ENCODE peak calls at places on chromosomes 11 and 22, in eight cellular contexts. One of them, this sample, is unnamed.

GRCh38 chr11:83241291-83241946 is 44.7 kb downstream of the CCDC90B start:
- DNase-seq in HCT116: peak; percentile 69
- DNase-seq in transverse colon: peak; percentile 52
- DNase-seq in GM12891: no peak
- DNase-seq in tibial nerve: peak; percentile 67
- DNase-seq in A549: peak; percentile 76
- DNase-seq in ovary: peak; percentile 28
- DNase-seq in testis: peak; percentile 80
- DNase-seq in this sample: peak; percentile 63

GRCh38 chr11:1747753-1748466 is 2.5 kb downstream of the IFITM10 start:
- DNase-seq in testis: no peak
- DNase-seq in ovary: no peak
- DNase-seq in HCT116: no peak
- DNase-seq in GM12891: no peak
- DNase-seq in tibial nerve: no peak
- DNase-seq in transverse colon: no peak
- DNase-seq in A549: no peak
- DNase-seq in this sample: no peak

GRCh38 chr11:26583550-26583949 is 11.5 kb upstream of the MUC15 start:
- DNase-seq in A549: peak; percentile 20
- DNase-seq in testis: no peak
- DNase-seq in ovary: no peak
- DNase-seq in GM12891: no peak
- DNase-seq in tibial nerve: no peak
- DNase-seq in transverse colon: no peak
- DNase-seq in HCT116: no peak
- DNase-seq in this sample: no peak

GRCh38 chr22:44202261-44202789 is 21.6 kb downstream of the PARVG start:
- DNase-seq in testis: no peak
- DNase-seq in GM12891: no peak
- DNase-seq in transverse colon: no peak
- DNase-seq in tibial nerve: no peak
- DNase-seq in A549: no peak
- DNase-seq in HCT116: no peak
- DNase-seq in ovary: no peak
- DNase-seq in this sample: no peak

GRCh38 chr11:17224727-17225126 is 16.9 kb upstream of the PIK3C2A start:
- DNase-seq in tibial nerve: no peak
- DNase-seq in GM12891: no peak
- DNase-seq in ovary: no peak
- DNase-seq in testis: no peak
- DNase-seq in HCT116: no peak
- DNase-seq in transverse colon: no peak
- DNase-seq in A549: no peak
- DNase-seq in this sample: no peak

GRCh38 chr11:7493670-7494069 is 8.4 kb downstream of the OLFML1 start:
- DNase-seq in transverse colon: no peak
- DNase-seq in tibial nerve: no peak
- DNase-seq in ovary: no peak
- DNase-seq in A549: no peak
- DNase-seq in HCT116: no peak
- DNase-seq in testis: no peak
- DNase-seq in GM12891: no peak
- DNase-seq in this sample: no peak

GRCh38 chr22:26610983-26611382 is 6.8 kb downstream of the CRYBB1 start:
- DNase-seq in GM12891: no peak
- DNase-seq in HCT116: no peak
- DNase-seq in tibial nerve: no peak
- DNase-seq in transverse colon: no peak
- DNase-seq in testis: no peak
- DNase-seq in ovary: no peak
- DNase-seq in A549: peak; percentile 9
- DNase-seq in this sample: peak; percentile 21

GRCh38 chr22:42515896-42516295 is 3.7 kb downstream of the RRP7A start:
- DNase-seq in transverse colon: no peak
- DNase-seq in A549: no peak
- DNase-seq in GM12891: no peak
- DNase-seq in tibial nerve: no peak
- DNase-seq in testis: peak; percentile 61
- DNase-seq in ovary: peak; percentile 65
- DNase-seq in HCT116: no peak
- DNase-seq in this sample: no peak

GRCh38 chr22:27412866-27413445 is 388.6 kb downstream of the MN1 start:
- DNase-seq in ovary: no peak
- DNase-seq in GM12891: no peak
- DNase-seq in tibial nerve: no peak
- DNase-seq in A549: no peak
- DNase-seq in HCT116: no peak
- DNase-seq in testis: no peak
- DNase-seq in transverse colon: no peak
- DNase-seq in this sample: no peak

GRCh38 chr11:95067828-95068244 is 1.1 kb downstream of the SRSF8 start:
- DNase-seq in GM12891: no peak
- DNase-seq in transverse colon: no peak
- DNase-seq in A549: no peak
- DNase-seq in testis: no peak
- DNase-seq in ovary: no peak
- DNase-seq in HCT116: no peak
- DNase-seq in tibial nerve: peak; percentile 41
- DNase-seq in this sample: no peak

GRCh38 chr11:104120493-104121200 is 43.3 kb downstream of the PDGFD start:
- DNase-seq in testis: no peak
- DNase-seq in tibial nerve: no peak
- DNase-seq in HCT116: no peak
- DNase-seq in A549: peak; percentile 46
- DNase-seq in GM12891: no peak
- DNase-seq in transverse colon: no peak
- DNase-seq in ovary: no peak
- DNase-seq in this sample: no peak

GRCh38 chr11:2153581-2154194 is 7.3 kb downstream of the INS start:
- DNase-seq in tibial nerve: no peak
- DNase-seq in transverse colon: no peak
- DNase-seq in ovary: no peak
- DNase-seq in GM12891: no peak
- DNase-seq in testis: no peak
- DNase-seq in HCT116: no peak
- DNase-seq in A549: no peak
- DNase-seq in this sample: no peak

GRCh38 chr11:16338397-16338796 is 17.9 kb downstream of the SOX6 start:
- DNase-seq in HCT116: no peak
- DNase-seq in GM12891: no peak
- DNase-seq in A549: no peak
- DNase-seq in ovary: no peak
- DNase-seq in transverse colon: no peak
- DNase-seq in tibial nerve: no peak
- DNase-seq in testis: no peak
- DNase-seq in this sample: no peak

GRCh38 chr11:61820174-61820573 is 3.4 kb upstream of the FADS1 start:
- DNase-seq in tibial nerve: no peak
- DNase-seq in HCT116: no peak
- DNase-seq in transverse colon: no peak
- DNase-seq in ovary: no peak
- DNase-seq in GM12891: no peak
- DNase-seq in A549: peak; percentile 66
- DNase-seq in testis: no peak
- DNase-seq in this sample: no peak
- TF ChIP-seq POLR2A in tibial nerve: no peak
- TF ChIP-seq POLR2A in HCT116: no peak
- TF ChIP-seq POLR2A in transverse colon: no peak
- TF ChIP-seq POLR2A in ovary: no peak
- TF ChIP-seq POLR2A in GM12891: no peak
- TF ChIP-seq POLR2A in A549: no peak
- TF ChIP-seq POLR2A in testis: no peak
- TF ChIP-seq POLR2A in this sample: no peak

GRCh38 chr11:12173111-12173510 is 62.7 kb downstream of the MICAL2 start:
- DNase-seq in ovary: no peak
- DNase-seq in HCT116: no peak
- DNase-seq in testis: no peak
- DNase-seq in A549: no peak
- DNase-seq in GM12891: no peak
- DNase-seq in tibial nerve: no peak
- DNase-seq in transverse colon: no peak
- DNase-seq in this sample: no peak

GRCh38 chr11:12174145-12175143 is 64.1 kb downstream of the MICAL2 start:
- DNase-seq in tibial nerve: no peak
- DNase-seq in GM12891: no peak
- DNase-seq in HCT116: no peak
- DNase-seq in A549: no peak
- DNase-seq in transverse colon: no peak
- DNase-seq in testis: no peak
- DNase-seq in ovary: no peak
- DNase-seq in this sample: peak; percentile 61

GRCh38 chr11:12172493-12173013 is 62.2 kb downstream of the MICAL2 start:
- DNase-seq in tibial nerve: no peak
- DNase-seq in HCT116: no peak
- DNase-seq in A549: no peak
- DNase-seq in ovary: no peak
- DNase-seq in GM12891: no peak
- DNase-seq in transverse colon: peak; percentile 36
- DNase-seq in testis: no peak
- DNase-seq in this sample: no peak

GRCh38 chr11:12177739-12178338 is 67.4 kb downstream of the MICAL2 start:
- DNase-seq in ovary: no peak
- DNase-seq in testis: no peak
- DNase-seq in GM12891: no peak
- DNase-seq in HCT116: no peak
- DNase-seq in A549: peak; percentile 21
- DNase-seq in transverse colon: no peak
- DNase-seq in tibial nerve: no peak
- DNase-seq in this sample: peak; percentile 64

DNA sequence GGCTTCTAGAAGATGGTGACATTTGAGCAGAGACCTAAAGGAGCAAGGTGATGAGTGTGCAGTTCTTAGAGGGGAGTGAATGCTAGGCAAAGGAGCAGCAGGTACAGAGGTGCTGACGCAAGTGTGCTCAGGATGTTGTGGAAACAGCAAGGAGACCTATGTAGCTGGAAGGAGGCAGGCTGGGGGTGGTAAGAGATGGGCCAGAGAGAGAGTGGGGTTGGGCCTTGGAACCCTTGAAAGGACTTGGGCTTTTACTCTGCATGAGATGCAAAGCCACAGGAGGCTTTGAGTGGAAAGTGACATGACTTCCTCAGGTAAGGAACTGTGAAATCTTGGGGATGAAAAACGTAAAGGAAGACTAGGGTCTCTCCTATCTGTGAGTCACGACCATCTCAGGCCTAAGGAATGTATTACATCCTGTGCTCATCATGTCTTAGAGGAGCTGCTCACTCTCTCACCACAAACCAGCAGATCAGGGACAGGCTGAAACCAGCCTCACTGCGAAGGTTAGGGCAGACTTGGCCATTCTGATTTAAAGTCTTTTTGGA is 65.4 kb downstream of the MICAL2 start:
- DNase-seq in transverse colon: no peak
- DNase-seq in testis: no peak
- DNase-seq in ovary: no peak
- DNase-seq in tibial nerve: no peak
- DNase-seq in A549: peak; percentile 77
- DNase-seq in HCT116: peak; percentile 81
- DNase-seq in GM12891: no peak
- DNase-seq in this sample: peak; percentile 26
- TF ChIP-seq POLR2A in transverse colon: no peak
- TF ChIP-seq POLR2A in testis: no peak
- TF ChIP-seq POLR2A in ovary: no peak
- TF ChIP-seq POLR2A in tibial nerve: no peak
- TF ChIP-seq POLR2A in A549: no peak
- TF ChIP-seq POLR2A in HCT116: no peak
- TF ChIP-seq POLR2A in GM12891: no peak
- TF ChIP-seq POLR2A in this sample: no peak

DNA sequence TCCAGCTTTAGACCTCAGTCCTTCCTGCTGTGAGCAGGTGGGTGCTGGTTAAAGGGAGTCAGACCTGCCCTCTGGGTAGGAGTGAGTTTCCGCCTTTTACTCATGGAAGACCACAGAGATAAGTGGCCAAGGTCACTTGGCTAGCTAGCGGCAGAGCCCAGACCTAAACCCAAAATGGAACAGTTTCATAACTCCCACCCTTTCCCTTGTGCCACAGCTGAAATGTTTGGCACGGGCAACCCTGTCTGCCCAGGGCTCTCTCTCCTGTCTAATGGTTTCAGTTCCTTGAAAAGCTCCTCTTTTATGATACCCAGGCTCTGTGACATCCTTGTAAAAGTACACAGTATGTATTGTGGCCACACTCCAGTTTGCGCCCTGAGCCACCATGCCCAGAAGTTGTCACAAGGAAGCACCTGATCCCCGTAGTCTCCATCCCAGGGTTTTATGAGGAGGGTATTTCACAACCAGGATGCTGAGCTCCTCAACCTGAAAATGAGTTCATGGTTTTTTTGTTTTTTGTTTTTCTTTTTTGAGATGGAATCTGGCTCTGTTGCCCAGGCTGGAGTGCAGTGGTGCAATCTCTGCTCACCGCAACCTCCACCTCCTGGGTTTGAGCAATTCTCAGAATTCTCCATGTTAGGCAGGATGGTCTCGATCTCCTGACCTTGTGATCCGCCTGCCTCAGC is 5.1 kb downstream of the MB start:
- DNase-seq in GM12891: no peak
- DNase-seq in ovary: no peak
- DNase-seq in tibial nerve: no peak
- DNase-seq in A549: no peak
- DNase-seq in HCT116: no peak
- DNase-seq in testis: no peak
- DNase-seq in transverse colon: peak; percentile 56
- DNase-seq in this sample: no peak
- TF ChIP-seq POLR2A in GM12891: no peak
- TF ChIP-seq POLR2A in ovary: no peak
- TF ChIP-seq POLR2A in tibial nerve: no peak
- TF ChIP-seq POLR2A in A549: no peak
- TF ChIP-seq POLR2A in HCT116: no peak
- TF ChIP-seq POLR2A in testis: no peak
- TF ChIP-seq POLR2A in transverse colon: no peak
- TF ChIP-seq POLR2A in this sample: no peak

DNA sequence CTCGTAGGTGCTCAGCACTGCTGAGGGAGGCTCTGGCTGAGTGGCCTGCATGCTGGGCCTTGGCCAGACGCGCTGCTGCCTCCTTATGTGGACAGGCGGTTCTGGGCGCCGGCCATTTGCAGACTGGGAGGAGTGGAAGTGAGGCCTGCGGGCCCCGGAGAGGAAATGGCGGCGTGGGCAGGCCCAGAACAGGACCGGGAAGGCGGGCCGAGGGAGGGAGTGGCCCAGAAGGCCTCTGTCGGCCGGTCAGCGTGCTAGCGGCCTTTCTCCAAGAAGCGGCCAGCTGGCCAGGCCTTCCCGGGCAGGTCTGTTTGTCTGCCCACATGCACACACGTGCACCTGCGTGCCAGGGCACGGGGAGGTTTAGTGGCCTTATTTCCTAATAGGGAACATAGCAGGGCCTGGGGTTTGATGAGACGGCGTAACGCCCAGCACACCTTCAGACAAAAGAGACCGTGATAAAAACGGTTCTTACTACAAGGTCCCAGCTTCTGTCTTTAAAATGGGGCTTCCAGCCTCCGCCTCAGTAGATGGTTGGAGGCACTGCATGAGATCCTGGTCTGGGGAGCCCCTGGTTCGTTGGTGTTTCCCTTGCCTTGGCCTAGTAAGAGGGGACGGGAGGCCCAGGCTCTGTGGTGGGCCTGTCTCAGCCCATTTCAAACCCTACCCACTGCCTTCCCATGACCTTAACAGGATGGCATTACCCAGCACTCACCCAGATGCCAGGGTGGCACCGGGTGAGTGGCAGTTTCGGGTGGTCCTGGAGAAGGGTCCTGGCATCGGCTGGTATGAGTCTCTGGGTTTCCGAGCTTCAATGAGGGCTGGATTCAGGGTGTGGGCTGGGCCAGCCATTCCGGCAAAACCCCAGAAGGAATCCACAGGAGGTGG is 65.1 kb upstream of the PPARA start:
- DNase-seq in GM12891: no peak
- DNase-seq in ovary: peak; percentile 88
- DNase-seq in HCT116: no peak
- DNase-seq in transverse colon: peak; percentile 69
- DNase-seq in A549: peak; percentile 79
- DNase-seq in tibial nerve: peak; percentile 69
- DNase-seq in testis: peak; percentile 91
- DNase-seq in this sample: no peak
- TF ChIP-seq POLR2A in GM12891: no peak
- TF ChIP-seq POLR2A in ovary: peak; percentile 34
- TF ChIP-seq POLR2A in HCT116: no peak
- TF ChIP-seq POLR2A in transverse colon: no peak
- TF ChIP-seq POLR2A in A549: no peak
- TF ChIP-seq POLR2A in tibial nerve: no peak
- TF ChIP-seq POLR2A in testis: no peak
- TF ChIP-seq POLR2A in this sample: no peak

This sample was measured in erythroblast.